ENCODE peak calls at places on chromosome 17, in ten cellular contexts. G is cardiac muscle cell, K is transverse colon, R is IMR-90, Z is A549, O is tibial artery, E is mammary epithelial cell, X is lower lobe of right lung, W is HCT116, B is brain microvascular endothelial cell. V is an unnamed sample.

GRCh38 chr17:60354223-60354622 is 37.7 kb downstream of the USP32 start:
- DNase-seq in Z (peak; percentile 27), E (peak; percentile 68), G (no peak), B (peak; percentile 39), R (peak; percentile 85), X (no peak), O (no peak), W (no peak), K (no peak), V (peak; percentile 21)

GRCh38 chr17:80856863-80857488 is 134.7 kb upstream of the CHMP6 start:
- DNase-seq in G (no peak), K (no peak), W (no peak), E (no peak), B (no peak), O (no peak), Z (no peak), X (no peak), R (peak; percentile 15), V (no peak)

GRCh38 chr17:53629188-53629587 is 193.5 kb upstream of the KIF2B start:
- DNase-seq in G (no peak), X (no peak), R (peak; percentile 30), Z (no peak), B (peak; percentile 7), W (no peak), O (no peak), K (no peak), E (peak; percentile 39), V (no peak)

GRCh38 chr17:79331492-79331891 is 256.9 kb downstream of the ENGASE start:
- DNase-seq in W (no peak), G (no peak), O (no peak), Z (no peak), R (no peak), E (peak; percentile 43), B (no peak), X (no peak), K (no peak), V (peak; percentile 20)

GRCh38 chr17:75181110-75181509 is 1.6 kb downstream of the SUMO2 start:
- DNase-seq in R (no peak), G (no peak), E (no peak), W (no peak), Z (no peak), X (no peak), K (no peak), O (no peak), B (no peak), V (no peak)

GRCh38 chr17:62627904-62628603 is 584 bp downstream of the MRC2 start:
- DNase-seq in K (peak; percentile 28), B (peak; percentile 54), G (peak; percentile 50), O (peak; percentile 83), R (peak; percentile 74), E (peak; percentile 57), Z (peak; percentile 66), W (no peak), X (peak; percentile 63), V (peak; percentile 34)

GRCh38 chr17:39064814-39065213 is 86.6 kb downstream of the PLXDC1 start:
- DNase-seq in Z (no peak), W (no peak), E (no peak), X (no peak), G (no peak), K (no peak), R (no peak), B (no peak), O (no peak), V (no peak)

GRCh38 chr17:66813314-66813713 is 21.6 kb upstream of the CACNG5 start:
- DNase-seq in B (no peak), O (no peak), K (no peak), G (no peak), W (no peak), X (no peak), E (no peak), R (no peak), Z (no peak), V (no peak)

GRCh38 chr17:36602030-36602737 is 801 bp downstream of the MRM1 start:
- DNase-seq in O (no peak), Z (peak; percentile 22), K (peak; percentile 32), E (peak; percentile 28), B (no peak), R (peak; percentile 9), G (peak; percentile 17), W (no peak), X (peak; percentile 46), V (no peak)

GRCh38 chr17:36600936-36601302 is 464 bp upstream of the MRM1 start:
- DNase-seq in B (no peak), W (no peak), X (no peak), Z (peak; percentile 19), K (no peak), G (no peak), R (no peak), E (no peak), O (no peak), V (no peak)

GRCh38 chr17:36600477-36600876 is 906 bp upstream of the MRM1 start:
- DNase-seq in Z (no peak), K (no peak), W (no peak), E (no peak), R (no peak), G (no peak), B (no peak), X (peak; percentile 30), O (no peak), V (no peak)

GRCh38 chr17:36602924-36603384 is 1.6 kb downstream of the MRM1 start:
- DNase-seq in X (peak; percentile 58), G (peak; percentile 70), K (peak; percentile 68), R (peak; percentile 69), Z (peak; percentile 81), O (no peak), E (peak; percentile 44), B (peak; percentile 63), W (peak; percentile 58), V (peak; percentile 70)

GRCh38 chr17:36601303-36602029 is at the start of gene MRM1:
- DNase-seq in G (peak; percentile 94), E (peak; percentile 89), X (peak; percentile 95), O (peak; percentile 96), Z (peak; percentile 96), R (peak; percentile 89), B (peak; percentile 81), W (peak; percentile 91), K (peak; percentile 95), V (peak; percentile 93)
- TF ChIP-seq CTCF in G (peak; percentile 24), E (no peak), X (peak; percentile 17), O (peak; percentile 18), Z (peak; percentile 33), R (peak; percentile 23), B (peak; percentile 32), W (no peak), K (peak; percentile 32), V (no peak)

DNA sequence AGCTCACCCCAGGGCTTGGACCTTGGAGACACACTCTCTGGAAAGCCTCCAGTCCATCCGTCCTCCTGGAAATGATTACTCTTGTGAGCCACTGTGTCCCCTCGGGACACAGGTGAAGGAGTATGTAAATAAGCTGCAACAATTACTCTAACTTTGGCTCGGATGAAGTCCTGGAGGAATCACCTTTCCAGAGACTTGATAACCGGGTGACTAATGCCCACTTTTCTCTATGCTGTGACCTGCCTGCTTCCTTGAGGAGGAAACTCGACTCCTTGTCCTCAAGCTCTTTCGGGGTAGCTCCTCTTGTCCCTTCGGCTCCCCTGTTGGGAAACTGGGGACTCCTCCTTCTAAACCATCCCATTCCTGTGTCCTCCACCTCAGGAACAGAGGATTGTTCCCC is at the start of gene OR1A1:
- DNase-seq in X (no peak), Z (no peak), G (no peak), R (no peak), E (no peak), K (no peak), B (no peak), W (no peak), O (no peak), V (no peak)
- H3K27ac ChIP-seq in X (no peak within 1 kb of the TSS), Z (no peak within 1 kb of the TSS), G (no peak within 1 kb of the TSS), R (no peak within 1 kb of the TSS), E (no peak within 1 kb of the TSS), K (no peak within 1 kb of the TSS), B (no peak within 1 kb of the TSS), W (no peak within 1 kb of the TSS), O (no peak within 1 kb of the TSS), V (no peak within 1 kb of the TSS)

GRCh38 chr17:68534714-68535113 is 22.5 kb downstream of the PRKAR1A start:
- DNase-seq in Z (no peak), K (no peak), G (no peak), W (no peak), E (no peak), B (no peak), O (no peak), X (no peak), R (no peak), V (no peak)

GRCh38 chr17:68532826-68533225 is 20.6 kb downstream of the PRKAR1A start:
- DNase-seq in R (no peak), E (no peak), B (no peak), X (no peak), W (no peak), G (no peak), K (no peak), Z (no peak), O (no peak), V (no peak)

GRCh38 chr17:68531252-68531651 is 19.0 kb downstream of the PRKAR1A start:
- DNase-seq in W (no peak), B (no peak), Z (no peak), X (no peak), E (no peak), O (no peak), R (no peak), K (no peak), G (no peak), V (no peak)

GRCh38 chr17:68535903-68536302 is 23.7 kb downstream of the PRKAR1A start:
- DNase-seq in W (no peak), E (no peak), G (no peak), Z (no peak), O (no peak), B (no peak), R (no peak), K (no peak), X (no peak), V (no peak)

DNA sequence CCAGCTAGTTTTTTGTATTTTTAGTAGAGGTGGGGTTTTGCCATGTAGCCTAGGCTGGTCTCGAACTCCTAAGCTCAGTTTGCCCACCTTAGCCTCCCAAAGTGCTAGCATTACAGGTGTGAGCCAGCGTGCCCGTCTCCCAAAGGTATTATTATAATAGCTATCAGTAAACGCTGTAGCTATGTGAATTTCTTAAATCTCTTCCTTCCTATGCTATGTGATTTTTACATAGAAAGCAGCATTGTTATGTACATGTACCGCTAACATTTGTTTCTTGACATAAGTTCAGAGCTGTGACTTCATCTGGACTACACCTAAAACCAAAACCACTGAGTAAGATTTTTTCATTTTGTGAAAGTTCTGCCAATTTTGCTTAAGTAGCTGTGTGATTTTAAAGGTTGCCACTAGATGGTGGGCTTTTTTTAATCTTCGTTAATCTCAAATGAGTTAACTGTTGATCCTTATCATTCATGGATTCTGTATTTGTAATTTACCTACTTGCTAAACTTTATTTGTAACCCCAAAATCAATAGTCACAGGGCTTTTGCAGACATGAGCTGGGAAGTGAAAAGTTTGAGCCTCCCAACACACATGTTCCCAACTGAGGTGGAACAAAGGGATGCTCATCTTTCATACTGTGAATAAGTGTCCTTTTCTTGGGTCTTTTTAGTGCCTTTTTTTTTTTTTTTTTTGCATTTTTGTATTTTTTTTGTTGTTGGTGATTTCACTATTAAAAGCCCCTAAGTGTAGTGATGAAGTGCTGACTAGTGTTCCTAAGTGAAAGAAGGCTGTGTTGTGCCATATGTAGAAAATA is 21.9 kb downstream of the PRKAR1A start:
- DNase-seq in O (no peak), X (no peak), K (no peak), B (no peak), W (no peak), E (no peak), R (peak; percentile 50), Z (peak; percentile 39), G (no peak), V (no peak)
- TF ChIP-seq CTCF in O (peak; percentile 37), X (peak; percentile 41), K (peak; percentile 25), B (peak; percentile 22), W (peak; percentile 17), E (peak; percentile 50), R (peak; percentile 43), Z (peak; percentile 49), G (peak; percentile 40), V (peak; percentile 64)

GRCh38 chr17:73065376-73065775 is 27.1 kb downstream of the SLC39A11 start:
- DNase-seq in X (no peak), K (no peak), O (no peak), B (no peak), Z (no peak), G (no peak), W (no peak), R (no peak), E (no peak), V (no peak)

GRCh38 chr17:73068322-73069153 is 23.9 kb downstream of the SLC39A11 start:
- DNase-seq in R (peak; percentile 92), X (no peak), W (no peak), G (no peak), Z (peak; percentile 42), O (no peak), B (peak; percentile 92), E (peak; percentile 77), K (no peak), V (peak; percentile 42)

GRCh38 chr17:73067075-73067474 is 25.4 kb downstream of the SLC39A11 start:
- DNase-seq in K (no peak), W (no peak), X (no peak), Z (no peak), B (no peak), G (no peak), O (no peak), E (no peak), R (peak; percentile 35), V (no peak)

GRCh38 chr17:73064084-73064938 is 28.2 kb downstream of the SLC39A11 start:
- DNase-seq in G (no peak), X (no peak), Z (no peak), O (peak; percentile 82), B (no peak), W (no peak), E (no peak), R (no peak), K (no peak), V (no peak)

DNA sequence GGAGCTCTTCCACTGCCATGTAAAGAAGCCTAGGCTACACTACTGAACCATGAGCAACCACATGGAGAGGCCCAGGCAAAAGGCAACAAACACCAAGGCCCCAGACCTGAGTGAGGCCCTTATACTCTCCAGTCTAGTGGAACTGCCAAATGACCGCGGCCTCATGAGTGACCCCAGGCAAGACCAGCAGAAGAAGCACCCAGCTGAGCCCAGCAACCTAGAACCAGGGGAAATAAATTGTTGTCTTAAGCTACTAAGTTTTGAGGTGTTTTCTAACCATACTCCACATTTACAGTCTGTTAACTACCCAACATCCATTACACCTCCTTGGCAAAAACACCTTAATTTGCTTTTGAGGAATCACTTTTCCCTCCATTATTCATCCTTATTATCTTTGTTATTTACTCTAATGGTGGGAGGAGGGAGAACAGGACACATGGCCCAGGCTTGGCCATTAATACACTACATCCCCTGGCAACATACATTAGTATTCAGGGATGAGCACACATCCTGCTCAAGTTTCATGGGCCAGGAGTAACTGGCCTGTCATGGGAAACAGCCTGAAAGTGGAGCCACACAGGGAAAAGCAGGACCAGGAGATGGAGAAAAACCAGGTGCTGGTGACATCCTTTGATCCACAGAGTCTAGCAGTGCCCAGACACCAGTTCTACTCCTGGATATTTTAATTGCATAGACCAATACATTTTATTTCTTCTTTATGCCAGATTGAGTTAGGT is 26.2 kb downstream of the SLC39A11 start:
- DNase-seq in R (peak; percentile 67), W (no peak), G (no peak), E (no peak), B (no peak), O (no peak), X (no peak), K (no peak), Z (no peak), V (no peak)
- H3K27ac ChIP-seq in R (peak overlapping the region; percentile 51), W (no peak overlapping the region), G (no peak overlapping the region), E (no peak overlapping the region), B (no peak overlapping the region), O (peak overlapping the region; percentile 77), X (no peak overlapping the region), K (no peak overlapping the region), Z (no peak overlapping the region), V (no peak overlapping the region)

V was measured in RWPE1.